ENCODE peak calls at places on chromosome 19, in ten cellular contexts. D, G, L, Q, Y, Z, B, W, C and X are unnamed samples.

GRCh38 chr19:35429698-35430097 is 18.4 kb upstream of the FFAR2 start:
- DNase-seq in D (no peak), G (no peak), L (no peak), Q (no peak), Y (no peak), Z (no peak), B (no peak), W (no peak), C (no peak), X (no peak)

GRCh38 chr19:10289836-10290438 is at the start of gene ICAM5:
- DNase-seq in D (no peak), G (no peak), L (no peak), Q (no peak), Y (no peak), Z (no peak), B (no peak), W (no peak), C (no peak), X (no peak)

GRCh38 chr19:7638802-7639465 is 2.0 kb downstream of the STXBP2 start:
- DNase-seq in D (no peak), G (no peak), L (no peak), Q (no peak), Y (no peak), Z (no peak), B (no peak), W (no peak), C (no peak), X (no peak)

GRCh38 chr19:21084343-21084742 is 2.3 kb downstream of the ZNF714 start:
- DNase-seq in D (no peak), G (no peak), L (no peak), Q (no peak), Y (no peak), Z (no peak), B (no peak), W (peak; percentile 38), C (no peak), X (no peak)

GRCh38 chr19:1167687-1168561 is 6.1 kb downstream of the SBNO2 start:
- DNase-seq in D (no peak), G (no peak), L (no peak), Q (no peak), Y (no peak), Z (peak; percentile 48), B (no peak), W (no peak), C (no peak), X (no peak)

GRCh38 chr19:21328402-21328801 is 808 bp downstream of the ZNF708 start:
- DNase-seq in D (peak; percentile 43), G (no peak), L (no peak), Q (peak; percentile 5), Y (no peak), Z (no peak), B (no peak), W (peak; percentile 4), C (no peak), X (no peak)

GRCh38 chr19:38437295-38437694 is 3.8 kb downstream of the RYR1 start:
- DNase-seq in D (no peak), G (no peak), L (no peak), Q (no peak), Y (no peak), Z (no peak), B (no peak), W (no peak), C (no peak), X (no peak)

GRCh38 chr19:41703602-41704293 is 4.7 kb upstream of the CEACAM5 start:
- DNase-seq in D (no peak), G (no peak), L (no peak), Q (no peak), Y (no peak), Z (no peak), B (no peak), W (no peak), C (no peak), X (no peak)

GRCh38 chr19:50492303-50493052 is 15.8 kb upstream of the GARIN5A start:
- DNase-seq in D (no peak), G (no peak), L (no peak), Q (no peak), Y (no peak), Z (peak; percentile 60), B (peak; percentile 17), W (no peak), C (no peak), X (no peak)

GRCh38 chr19:54415901-54416621 is 797 bp downstream of the TTYH1 start:
- DNase-seq in D (no peak), G (no peak), L (no peak), Q (peak; percentile 58), Y (no peak), Z (no peak), B (no peak), W (no peak), C (no peak), X (no peak)

GRCh38 chr19:53849237-53849676 is 18.4 kb upstream of the MYADM start:
- DNase-seq in D (no peak), G (no peak), L (no peak), Q (no peak), Y (no peak), Z (no peak), B (no peak), W (peak; percentile 94), C (no peak), X (no peak)

GRCh38 chr19:36182612-36183454 is 30.6 kb upstream of the COX7A1 start:
- DNase-seq in D (no peak), G (no peak), L (no peak), Q (no peak), Y (no peak), Z (no peak), B (no peak), W (peak; percentile 11), C (no peak), X (no peak)

GRCh38 chr19:7068599-7068998 is 904 bp upstream of the ZNF557 start:
- DNase-seq in D (no peak), G (no peak), L (no peak), Q (no peak), Y (no peak), Z (no peak), B (no peak), W (no peak), C (no peak), X (no peak)

GRCh38 chr19:47467914-47468313 is 3.8 kb downstream of the SLC8A2 start:
- DNase-seq in D (no peak), G (no peak), L (no peak), Q (no peak), Y (no peak), Z (no peak), B (no peak), W (no peak), C (no peak), X (no peak)

GRCh38 chr19:6501740-6502648 is at the start of gene TUBB4A:
- DNase-seq in D (peak; percentile 92), G (peak; percentile 34), L (no peak), Q (peak; percentile 85), Y (peak; percentile 78), Z (peak; percentile 63), B (no peak), W (no peak), C (peak; percentile 21), X (peak; percentile 65)